ENCODE peak calls at places on chromosomes 11 and 22, in six cellular contexts. H, G, T, I, B and C are unnamed samples.

GRCh38 chr11:2699185-2699530 is 636 bp downstream of the KCNQ1OT1 start:
- DNase-seq in B (peak; percentile 30), T (no peak), H (peak; percentile 68), I (no peak), G (no peak), C (peak; percentile 71)

GRCh38 chr11:93972790-93973189 is 48.4 kb upstream of the HEPHL1 start:
- DNase-seq in G (no peak), I (no peak), B (no peak), H (no peak), T (no peak), C (no peak)

GRCh38 chr11:1625541-1625940 is 3.6 kb upstream of the KRTAP5-4 start:
- DNase-seq in T (no peak), H (no peak), I (no peak), G (no peak), B (no peak), C (no peak)

GRCh38 chr22:22730655-22731373 is 86.4 kb downstream of the GGTLC2 start:
- DNase-seq in I (no peak), G (no peak), B (peak; percentile 78), T (peak; percentile 87), H (peak; percentile 54), C (no peak)

GRCh38 chr11:1262172-1263006 is 39.5 kb downstream of the MUC5B start:
- DNase-seq in B (peak; percentile 86), H (peak; percentile 92), T (no peak), I (peak; percentile 93), G (peak; percentile 93), C (peak; percentile 96)

GRCh38 chr11:15453211-15453715 is 338.5 kb downstream of the INSC start:
- DNase-seq in I (no peak), B (no peak), H (no peak), G (no peak), T (no peak), C (no peak)

GRCh38 chr11:94028436-94028835 is 7.3 kb downstream of the HEPHL1 start:
- DNase-seq in I (no peak), H (no peak), G (no peak), T (no peak), B (no peak), C (no peak)

GRCh38 chr22:47345025-47345424 is 582.6 kb downstream of the TBC1D22A start:
- DNase-seq in T (no peak), I (no peak), B (no peak), H (no peak), G (no peak), C (peak; percentile 0)

GRCh38 chr11:67252831-67253239 is 13.4 kb upstream of the GRK2 start:
- DNase-seq in I (no peak), G (no peak), T (peak; percentile 81), B (no peak), H (no peak), C (peak; percentile 58)

GRCh38 chr11:131645237-131645636 is 274.8 kb downstream of the NTM start:
- DNase-seq in I (no peak), T (no peak), H (no peak), B (no peak), G (no peak), C (no peak)

GRCh38 chr22:35913925-35914324 is 114.7 kb downstream of the RBFOX2 start:
- DNase-seq in T (no peak), B (no peak), I (no peak), H (no peak), G (no peak), C (no peak)
- H3K4me3 ChIP-seq in T (peak overlapping the region; percentile 40), B (peak overlapping the region; percentile 44), I (no peak overlapping the region), H (peak overlapping the region; percentile 53), G (peak overlapping the region; percentile 44), C (no peak overlapping the region)

GRCh38 chr11:64314805-64315561 is 2.4 kb downstream of the TRMT112 start:
- DNase-seq in I (no peak), G (no peak), H (no peak), T (no peak), B (no peak), C (no peak)

GRCh38 chr11:64319421-64319761 is 1.5 kb downstream of the PRDX5 start:
- DNase-seq in I (peak; percentile 70), T (no peak), B (no peak), G (no peak), H (no peak), C (peak; percentile 50)

GRCh38 chr11:64317961-64318693 is at the start of gene PRDX5:
- DNase-seq in I (peak; percentile 98), G (peak; percentile 97), B (peak; percentile 96), T (no peak), H (peak; percentile 99), C (peak; percentile 97)

GRCh38 chr11:64318694-64319420 is 936 bp downstream of the PRDX5 start:
- DNase-seq in T (no peak), I (no peak), G (no peak), B (no peak), H (no peak), C (no peak)

GRCh38 chr11:64317325-64317960 is at the start of gene TRMT112:
- DNase-seq in I (peak; percentile 98), B (peak; percentile 98), G (peak; percentile 98), T (peak; percentile 97), H (peak; percentile 94), C (peak; percentile 99)
- TF ChIP-seq POLR2A in I (peak; percentile 87), B (peak; percentile 96), G (no peak), T (peak; percentile 81), H (no peak), C (peak; percentile 70)

GRCh38 chr22:45997077-45997774 is 20.3 kb upstream of the WNT7B start:
- DNase-seq in G (peak; percentile 63), T (no peak), H (peak; percentile 96), I (peak; percentile 85), B (peak; percentile 88), C (peak; percentile 52)
- H3K4me3 ChIP-seq in G (no peak overlapping the region), T (no peak overlapping the region), H (peak overlapping the region; percentile 16), I (no peak overlapping the region), B (no peak overlapping the region), C (no peak overlapping the region)

GRCh38 chr11:46615756-46616155 is 1.3 kb downstream of the HARBI1 start:
- DNase-seq in I (no peak), G (no peak), H (no peak), B (no peak), T (no peak), C (no peak)

GRCh38 chr11:46612326-46612725 is 4.7 kb downstream of the HARBI1 start:
- DNase-seq in I (no peak), H (no peak), T (no peak), B (no peak), G (no peak), C (no peak)

GRCh38 chr11:46616551-46617450 is at the start of gene HARBI1:
- DNase-seq in B (peak; percentile 83), T (no peak), G (peak; percentile 93), H (peak; percentile 95), I (peak; percentile 93), C (peak; percentile 94)

GRCh38 chr11:46618789-46619188 is 1.4 kb downstream of the ATG13 start:
- DNase-seq in H (no peak), G (peak; percentile 37), B (no peak), I (no peak), T (no peak), C (no peak)

DNA sequence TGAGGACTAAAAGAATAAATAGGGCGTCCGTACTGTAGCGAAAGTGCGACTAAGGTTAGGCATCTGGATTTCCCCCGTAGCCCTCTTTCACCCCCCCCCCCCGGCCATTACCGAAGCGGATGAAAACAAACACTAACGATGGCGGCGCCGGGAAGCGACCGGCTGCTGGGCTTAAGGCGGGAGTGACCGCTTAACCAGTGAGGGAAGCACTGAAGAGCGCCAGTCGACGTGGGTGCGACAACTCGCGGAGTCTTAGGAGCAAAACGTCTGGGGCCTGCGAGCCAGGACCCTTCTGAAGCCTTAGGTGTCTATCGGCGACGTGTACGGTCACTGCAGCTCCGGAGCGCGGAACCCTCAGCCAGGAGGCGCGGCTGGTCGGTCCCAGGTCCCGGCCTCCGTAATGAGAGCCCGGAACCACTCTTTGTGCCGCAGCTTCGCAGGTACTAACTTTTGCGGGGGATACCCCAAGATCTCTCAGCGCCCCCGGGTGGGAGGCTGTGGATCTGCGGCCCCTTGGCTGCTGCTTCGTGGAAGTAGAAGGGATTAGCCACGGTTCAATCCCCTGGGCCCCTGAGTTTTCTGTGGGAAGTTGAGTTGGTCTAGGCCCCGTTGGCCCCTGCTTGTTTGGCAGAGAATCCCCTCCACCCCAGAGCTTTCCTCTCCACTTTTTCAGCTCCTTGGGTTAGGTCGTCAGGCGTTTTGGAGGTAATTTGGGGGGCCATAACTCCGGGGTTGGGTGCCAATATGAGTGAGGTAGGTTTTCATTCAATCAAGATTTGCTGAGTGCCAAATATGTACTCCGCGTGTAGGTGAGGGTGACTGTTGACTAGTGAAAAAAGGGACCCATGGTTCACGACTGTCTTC is at the start of gene ATG13:
- DNase-seq in H (peak; percentile 87), B (peak; percentile 63), T (no peak), I (peak; percentile 86), G (peak; percentile 85), C (peak; percentile 92)
- TF ChIP-seq POLR2A in H (no peak), B (peak; percentile 33), T (no peak), I (no peak), G (no peak), C (no peak)

GRCh38 chr22:26482171-26482570 is 1.4 kb downstream of the HPS4 start:
- DNase-seq in H (no peak), I (no peak), G (no peak), B (no peak), T (no peak), C (no peak)

GRCh38 chr22:26481112-26481693 is 2.4 kb downstream of the HPS4 start:
- DNase-seq in T (no peak), H (no peak), I (no peak), G (no peak), B (no peak), C (no peak)

GRCh38 chr22:26480611-26480932 is 3.0 kb downstream of the HPS4 start:
- DNase-seq in B (no peak), G (no peak), H (no peak), T (no peak), I (no peak), C (no peak)

GRCh38 chr22:26483043-26483438 is 542 bp downstream of the HPS4 start:
- DNase-seq in H (no peak), I (no peak), B (no peak), G (no peak), T (no peak), C (no peak)

DNA sequence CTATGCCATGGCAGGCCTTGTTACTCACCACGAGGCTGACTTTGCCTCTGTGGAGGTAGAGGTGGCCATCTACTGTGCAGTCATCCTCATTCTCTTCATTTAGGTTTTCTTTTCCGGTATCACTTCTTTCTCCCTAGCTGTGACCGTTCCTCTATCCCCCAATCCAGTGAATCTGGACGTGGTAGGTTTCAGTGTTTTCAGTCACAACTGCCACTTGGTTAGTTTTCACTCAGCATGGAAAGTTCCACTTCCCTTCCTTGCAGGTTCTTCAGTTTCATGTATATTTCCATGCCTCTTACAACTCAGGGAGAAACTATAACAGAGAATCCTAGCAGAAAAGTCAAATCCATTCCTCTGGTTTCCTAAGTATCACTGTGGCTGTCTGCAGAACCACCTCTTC is 1.9 kb downstream of the HPS4 start:
- DNase-seq in G (no peak), B (no peak), I (no peak), H (no peak), T (no peak), C (no peak)
- H3K4me3 ChIP-seq in G (no peak overlapping the region), B (no peak overlapping the region), I (no peak overlapping the region), H (no peak overlapping the region), T (no peak overlapping the region), C (no peak overlapping the region)